ENCODE peak calls at places on chromosome 21, in eight cellular contexts. Y is right cardiac atrium; D is activated CD4-positive, alpha-beta T cell treated with anti-CD3 and anti-CD28 coated beads, Interleukin-2, amount 50 U/mL, for 24 hours; C is ELR; P is stimulated activated CD8-positive, alpha-beta memory T cell treated with anti-CD3 and anti-CD28 coated beads, Interleukin-15, amount 100 ng/mL, for 24 hours; W is HepG2; K is RCC 7860; V is BJ. R is an unnamed sample.

GRCh38 chr21:16305686-16306085 is 575.9 kb downstream of the USP25 start:
- DNase-seq in Y (no peak), D (no peak), C (no peak), P (no peak), W (no peak), K (no peak), V (no peak), R (peak)

GRCh38 chr21:44267655-44268142 is 6.0 kb upstream of the DNMT3L start:
- DNase-seq in Y (peak), D (no peak), C (peak), P (no peak), W (peak), K (no peak), V (no peak), R (no peak)

GRCh38 chr21:38989745-38990423 is 184.2 kb downstream of the ETS2 start:
- DNase-seq in Y (peak), D (no peak), C (peak), P (no peak), W (peak), K (peak), V (peak), R (peak)

GRCh38 chr21:35508389-35508888 is 459.3 kb upstream of the RUNX1 start:
- DNase-seq in Y (peak), D (no peak), C (peak), P (no peak), W (peak), K (peak), V (peak), R (no peak)

GRCh38 chr21:41064325-41064724 is 103.6 kb upstream of the BACE2 start:
- DNase-seq in Y (no peak), D (no peak), C (no peak), P (no peak), W (no peak), K (no peak), V (no peak), R (no peak)

GRCh38 chr21:42844411-42845113 is 34.8 kb downstream of the WDR4 start:
- DNase-seq in Y (peak), D (no peak), C (no peak), P (no peak), W (no peak), K (no peak), V (no peak), R (no peak)

GRCh38 chr21:41641510-41641815 is 125.4 kb downstream of the RIPK4 start:
- DNase-seq in Y (no peak), D (no peak), C (no peak), P (no peak), W (no peak), K (no peak), V (no peak), R (no peak)

GRCh38 chr21:34797926-34798595 is 129.3 kb downstream of the CLIC6 start:
- DNase-seq in Y (no peak), D (no peak), C (no peak), P (no peak), W (no peak), K (no peak), V (no peak), R (no peak)

GRCh38 chr21:43874085-43874785 is 9.2 kb downstream of the AGPAT3 start:
- DNase-seq in Y (no peak), D (no peak), C (no peak), P (no peak), W (no peak), K (no peak), V (no peak), R (peak)

GRCh38 chr21:44533121-44533890 is 6.7 kb downstream of the KRTAP10-1 start:
- DNase-seq in Y (peak), D (no peak), C (no peak), P (no peak), W (no peak), K (no peak), V (no peak), R (no peak)

GRCh38 chr21:41481191-41481590 is 26.8 kb downstream of the TMPRSS2 start:
- DNase-seq in Y (no peak), D (no peak), C (peak), P (no peak), W (no peak), K (peak), V (no peak), R (no peak)

GRCh38 chr21:25350056-25350455 is 257.2 kb downstream of the MRPL39 start:
- DNase-seq in Y (no peak), D (no peak), C (peak), P (no peak), W (no peak), K (no peak), V (no peak), R (peak)

GRCh38 chr21:42695324-42696025 is 42.1 kb downstream of the PDE9A start:
- DNase-seq in Y (peak), D (no peak), C (peak), P (no peak), W (no peak), K (no peak), V (no peak), R (peak)

GRCh38 chr21:15415541-15416261 is 314.1 kb upstream of the USP25 start:
- DNase-seq in Y (no peak), D (no peak), C (no peak), P (no peak), W (peak), K (no peak), V (no peak), R (no peak)

GRCh38 chr21:42537106-42537742 is 23.6 kb downstream of the SLC37A1 start:
- DNase-seq in Y (no peak), D (no peak), C (peak), P (no peak), W (no peak), K (no peak), V (no peak), R (peak)

GRCh38 chr21:16992448-16992847 is 520.4 kb upstream of the CXADR start:
- DNase-seq in Y (no peak), D (no peak), C (peak), P (no peak), W (peak), K (no peak), V (no peak), R (no peak)

GRCh38 chr21:16086936-16087335 is 357.2 kb downstream of the USP25 start:
- DNase-seq in Y (no peak), D (no peak), C (no peak), P (no peak), W (no peak), K (no peak), V (no peak), R (no peak)

GRCh38 chr21:41847066-41847804 is 31.9 kb downstream of the PRDM15 start:
- DNase-seq in Y (no peak), D (no peak), C (no peak), P (no peak), W (no peak), K (no peak), V (no peak), R (peak)

GRCh38 chr21:46155514-46156377 is at the start of gene FTCD:
- DNase-seq in Y (peak), D (no peak), C (no peak), P (no peak), W (peak), K (no peak), V (no peak), R (no peak)

GRCh38 chr21:42047821-42048613 is 23.1 kb upstream of the UMODL1 start:
- DNase-seq in Y (no peak), D (no peak), C (peak), P (no peak), W (no peak), K (peak), V (peak), R (no peak)

GRCh38 chr21:15141236-15141970 is 76.6 kb upstream of the NRIP1 start:
- DNase-seq in Y (no peak), D (no peak), C (no peak), P (no peak), W (no peak), K (peak), V (no peak), R (peak)

GRCh38 chr21:41369105-41369914 is 7.5 kb downstream of the MX2 start:
- DNase-seq in Y (peak), D (no peak), C (no peak), P (no peak), W (peak), K (no peak), V (no peak), R (peak)

R was measured in A673.